ENCODE peak calls at places on chromosomes 16 and 17, in seven cellular contexts. E is esophagus squamous epithelium, C is fibroblast of pulmonary artery, S is skeletal muscle cell, K is adrenal gland, D is AG10803, H is DND-41. B is an unnamed sample.

GRCh38 chr17:535165-535564 is 179.5 kb downstream of the VPS53 start:
- DNase-seq in E (no peak), H (no peak), D (no peak), C (no peak), S (no peak), K (no peak), B (no peak)

GRCh38 chr16:49961087-49961486 is 63.9 kb upstream of the CNEP1R1 start:
- DNase-seq in E (no peak), S (no peak), H (no peak), D (peak), K (no peak), C (peak), B (no peak)

GRCh38 chr17:57506253-57506911 is 238.7 kb downstream of the CCDC182 start:
- DNase-seq in S (no peak), E (no peak), D (no peak), K (no peak), H (no peak), C (no peak), B (no peak)

GRCh38 chr16:10886739-10887269 is 9.8 kb downstream of the CIITA start:
- DNase-seq in C (no peak), H (no peak), K (no peak), S (no peak), D (no peak), E (no peak), B (no peak)

GRCh38 chr16:73565925-73566324 is 518.0 kb upstream of the ZFHX3 start:
- DNase-seq in S (no peak), D (no peak), K (no peak), C (no peak), H (no peak), E (no peak), B (no peak)

GRCh38 chr17:27585153-27585681 is 45.8 kb upstream of the LGALS9 start:
- DNase-seq in E (no peak), H (no peak), S (no peak), K (no peak), C (no peak), D (no peak), B (no peak)

GRCh38 chr17:47675380-47676198 is 18.4 kb upstream of the TBKBP1 start:
- DNase-seq in H (no peak), K (no peak), D (no peak), S (no peak), C (no peak), E (no peak), B (no peak)

GRCh38 chr17:56176101-56176500 is 22.8 kb downstream of the ANKFN1 start:
- DNase-seq in H (no peak), K (no peak), C (peak), S (no peak), E (no peak), D (peak), B (no peak)

GRCh38 chr16:86318119-86318518 is 192.2 kb upstream of the FOXF1 start:
- DNase-seq in K (no peak), S (no peak), C (no peak), D (no peak), E (no peak), H (no peak), B (no peak)

GRCh38 chr16:80931985-80932720 is 74.5 kb downstream of the CMC2 start:
- DNase-seq in S (peak), H (no peak), D (peak), K (peak), C (peak), E (no peak), B (no peak)

GRCh38 chr17:28500712-28501379 is 5.3 kb upstream of the FOXN1 start:
- DNase-seq in D (no peak), K (no peak), C (no peak), E (no peak), H (no peak), S (no peak), B (no peak)

GRCh38 chr17:73289549-73290254 is 22.1 kb downstream of the CDC42EP4 start:
- DNase-seq in D (no peak), C (no peak), E (no peak), K (no peak), S (no peak), H (no peak), B (no peak)

GRCh38 chr17:8859804-8860430 is 7.6 kb downstream of the PIK3R6 start:
- DNase-seq in H (no peak), D (no peak), C (no peak), K (no peak), S (no peak), E (no peak), B (no peak)

GRCh38 chr17:82231562-82232321 is 2.9 kb downstream of the SLC16A3 start:
- DNase-seq in C (peak), E (no peak), K (no peak), S (no peak), H (no peak), D (peak), B (no peak)

GRCh38 chr17:309361-309888 is 43.2 kb downstream of the RPH3AL start:
- DNase-seq in E (no peak), S (no peak), C (no peak), D (no peak), H (peak), K (no peak), B (peak)

GRCh38 chr17:81253358-81254131 is 14.4 kb downstream of the NDUFAF8 start:
- DNase-seq in C (peak), E (no peak), D (peak), S (no peak), H (peak), K (peak), B (no peak)

GRCh38 chr17:75205037-75205792 is at the start of gene NUP85:
- DNase-seq in H (peak), E (peak), D (peak), K (peak), C (peak), S (peak), B (peak)

GRCh38 chr16:84526794-84527485 is 22.5 kb upstream of the MEAK7 start:
- DNase-seq in D (peak), C (no peak), K (peak), S (no peak), H (no peak), E (no peak), B (no peak)

GRCh38 chr17:62172492-62173291 is 107.6 kb upstream of the MED13 start:
- DNase-seq in K (no peak), D (no peak), H (no peak), S (no peak), E (no peak), C (peak), B (no peak)

GRCh38 chr17:80005360-80006338 is 30.0 kb downstream of the TBC1D16 start:
- DNase-seq in K (no peak), H (peak), S (no peak), E (no peak), D (no peak), C (peak), B (peak)

GRCh38 chr16:88276591-88276990 is 106.2 kb upstream of the ZNF469 start:
- DNase-seq in E (no peak), H (no peak), C (no peak), K (no peak), D (no peak), S (no peak), B (no peak)

GRCh38 chr16:52581530-52581929 is 34.6 kb upstream of the TOX3 start:
- DNase-seq in C (no peak), S (no peak), H (no peak), D (no peak), E (no peak), K (no peak), B (no peak)

GRCh38 chr16:65119905-65120341 is 1.9 kb downstream of the CDH11 start:
- DNase-seq in D (peak), K (no peak), S (peak), C (peak), E (no peak), H (no peak), B (no peak)

GRCh38 chr16:89493776-89494175 is 3.4 kb upstream of the ANKRD11 start:
- DNase-seq in C (no peak), S (no peak), D (no peak), H (no peak), E (no peak), K (no peak), B (no peak)

GRCh38 chr16:89489731-89490385 is 503 bp downstream of the ANKRD11 start:
- DNase-seq in E (no peak), H (no peak), D (no peak), C (no peak), K (no peak), S (no peak), B (no peak)

GRCh38 chr16:89491238-89491869 is 993 bp upstream of the ANKRD11 start:
- DNase-seq in C (peak), H (peak), K (no peak), S (no peak), E (no peak), D (peak), B (peak)

GRCh38 chr16:89490386-89491237 is at the start of gene ANKRD11:
- DNase-seq in D (peak), K (peak), E (peak), C (peak), H (peak), S (peak), B (peak)

GRCh38 chr16:89491974-89492687 is 1.8 kb upstream of the ANKRD11 start:
- DNase-seq in D (no peak), H (no peak), E (no peak), S (no peak), K (no peak), C (no peak), B (no peak)
- H3K4me3 ChIP-seq in D (peak), H (peak), E (no peak), S (peak), K (peak), C (peak), B (peak)

DNA sequence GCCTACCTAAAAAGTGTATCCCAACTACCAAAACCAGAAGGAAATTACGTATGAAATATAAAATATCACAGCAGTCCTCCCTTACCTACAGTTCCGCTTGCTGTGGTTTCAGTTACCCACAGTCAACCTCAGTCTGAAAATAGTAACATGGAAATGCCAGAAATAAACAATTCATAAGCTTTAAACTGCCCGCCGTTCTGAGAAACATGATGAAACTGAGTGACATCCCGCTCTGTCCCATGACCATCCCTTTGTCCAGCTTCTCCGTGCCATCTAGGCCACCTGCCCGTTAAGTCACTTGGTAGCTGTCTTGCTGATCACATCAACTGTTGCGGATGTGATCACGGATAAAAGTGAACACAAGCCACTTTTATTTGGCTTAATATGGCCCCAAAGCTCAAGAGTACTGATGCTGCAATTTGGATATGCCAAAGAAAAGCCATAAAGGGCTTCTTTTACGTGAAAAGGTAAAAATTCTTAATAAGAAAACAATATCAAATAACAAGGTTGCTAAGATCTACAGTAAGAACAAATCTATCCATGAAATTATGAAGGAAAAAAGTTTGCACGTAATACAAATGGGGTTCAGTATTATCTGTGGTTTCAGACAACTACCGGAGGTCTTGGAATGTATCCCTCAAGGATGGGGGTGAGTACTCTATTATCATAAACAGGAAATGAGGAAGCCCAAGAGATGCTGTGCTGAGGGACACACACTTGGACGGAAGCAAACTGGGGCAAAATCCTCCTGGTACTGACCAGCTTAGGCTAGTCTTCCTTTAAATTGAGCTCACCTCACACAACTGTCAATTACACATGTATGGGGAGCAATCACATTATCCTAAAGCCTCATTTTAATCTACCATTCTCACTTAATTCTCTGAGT is 8.2 kb downstream of the USP22 start:
- DNase-seq in D (peak), H (no peak), K (no peak), E (no peak), C (no peak), S (no peak), B (peak)
- H3K4me3 ChIP-seq in D (no peak), H (no peak), K (peak), E (no peak), C (peak), S (no peak), B (peak)

DNA sequence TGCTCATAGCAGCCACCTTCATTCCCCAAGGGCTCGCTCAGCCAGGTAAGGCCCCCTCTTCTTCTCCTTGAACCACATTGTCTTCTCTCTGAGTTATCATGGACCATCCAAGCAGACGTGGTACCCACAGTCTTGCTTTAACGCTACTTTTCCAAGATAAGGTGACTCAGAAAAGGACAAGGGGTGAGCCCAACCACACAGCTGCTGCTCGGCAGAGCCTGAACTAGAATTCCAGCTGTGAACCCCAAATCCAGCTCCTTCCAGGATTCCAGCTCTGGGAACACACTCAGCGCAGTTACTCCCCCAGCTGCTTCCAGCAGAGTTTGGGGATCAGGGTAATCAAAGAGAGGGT is 272 bp downstream of the CCL2 start:
- DNase-seq in C (no peak), S (no peak), E (no peak), K (no peak), D (no peak), H (no peak), B (no peak)
- H3K4me3 ChIP-seq in C (peak), S (peak), E (peak), K (peak), D (peak), H (no peak), B (no peak)

GRCh38 chr17:49497147-49498036 is 2.3 kb downstream of the NGFR start:
- DNase-seq in H (no peak), D (no peak), S (no peak), E (no peak), K (peak), C (no peak), B (no peak)

GRCh38 chr17:49496183-49496865 is 1.2 kb downstream of the NGFR start:
- DNase-seq in K (peak), D (peak), H (no peak), S (no peak), C (peak), E (no peak), B (no peak)

GRCh38 chr17:49496866-49497146 is 1.7 kb downstream of the NGFR start:
- DNase-seq in E (no peak), K (no peak), D (no peak), S (no peak), C (no peak), H (no peak), B (no peak)

GRCh38 chr17:49495842-49496182 is 719 bp downstream of the NGFR start:
- DNase-seq in E (no peak), H (no peak), S (no peak), D (no peak), K (no peak), C (no peak), B (no peak)

DNA sequence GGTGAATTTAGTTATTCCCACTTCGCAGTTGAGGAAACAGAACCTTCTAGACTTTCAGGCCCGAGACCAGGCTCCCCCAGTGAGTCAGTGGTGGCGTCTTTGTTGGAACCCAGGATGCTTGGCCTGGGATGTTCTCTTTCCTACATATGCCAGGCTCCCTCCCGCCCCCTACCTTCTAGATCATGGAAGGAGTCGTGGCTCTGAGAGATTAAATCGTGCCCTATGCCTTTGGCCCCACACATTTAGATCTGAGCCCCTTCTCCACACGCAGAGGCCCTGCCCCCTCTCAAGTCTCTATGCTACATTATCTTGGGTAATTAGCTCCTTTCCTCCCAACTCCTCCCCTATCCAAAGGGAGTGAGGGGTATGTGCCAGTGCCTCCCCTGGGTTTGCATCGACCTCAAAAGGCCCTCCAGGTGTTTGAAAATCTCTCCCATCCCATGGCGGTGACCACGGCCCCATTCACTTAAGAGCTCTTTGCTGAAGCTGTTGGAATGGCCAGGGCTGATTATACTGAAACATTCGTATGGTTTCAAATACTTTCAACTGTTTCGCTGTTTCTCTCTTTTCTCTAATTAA is 3.0 kb downstream of the NGFR start:
- DNase-seq in D (no peak), C (no peak), H (no peak), K (no peak), S (no peak), E (no peak), B (no peak)
- H3K4me3 ChIP-seq in D (no peak), C (no peak), H (no peak), K (peak), S (no peak), E (no peak), B (no peak)

B was measured in Jurkat, Clone E6-1.